ENCODE peak calls at places on chromosomes 2 and 18, in seven cellular contexts. M, B, J, T, H, Z and N are unnamed samples.

GRCh38 chr2:38750011-38750792 is 959 bp downstream of the SRSF7 start:
- DNase-seq in M (no peak), B (no peak), J (no peak), T (peak), H (no peak), Z (peak), N (peak)

GRCh38 chr18:60740313-60740712 is 367.7 kb upstream of the MC4R start:
- DNase-seq in M (peak), B (no peak), J (no peak), T (no peak), H (no peak), Z (no peak), N (no peak)

GRCh38 chr18:3135536-3135935 is 84.2 kb downstream of the MYOM1 start:
- DNase-seq in M (no peak), B (no peak), J (no peak), T (no peak), H (no peak), Z (no peak), N (no peak)

GRCh38 chr2:53407363-53408080 is 360.1 kb upstream of the CHAC2 start:
- DNase-seq in M (no peak), B (no peak), J (no peak), T (no peak), H (no peak), Z (no peak), N (no peak)

GRCh38 chr2:109554758-109555157 is 59.0 kb downstream of the SEPTIN10 start:
- DNase-seq in M (no peak), B (no peak), J (no peak), T (no peak), H (no peak), Z (no peak), N (no peak)

GRCh38 chr18:74597662-74598349 is at the start of gene ZNF407:
- DNase-seq in M (peak), B (peak), J (peak), T (peak), H (peak), Z (peak), N (peak)

GRCh38 chr18:33870059-33870458 is 292.0 kb downstream of the ASXL3 start:
- DNase-seq in M (peak), B (no peak), J (no peak), T (no peak), H (no peak), Z (no peak), N (no peak)

GRCh38 chr18:13797157-13797611 is 26.8 kb upstream of the MC5R start:
- DNase-seq in M (no peak), B (no peak), J (no peak), T (no peak), H (no peak), Z (no peak), N (no peak)

GRCh38 chr2:207219716-207220414 is 54.1 kb upstream of the KLF7 start:
- DNase-seq in M (peak), B (no peak), J (no peak), T (no peak), H (no peak), Z (no peak), N (no peak)

GRCh38 chr2:181106789-181107418 is 126.5 kb downstream of the UBE2E3 start:
- DNase-seq in M (peak), B (peak), J (peak), T (peak), H (peak), Z (no peak), N (peak)

GRCh38 chr2:218529990-218530389 is 38.2 kb downstream of the USP37 start:
- DNase-seq in M (no peak), B (no peak), J (no peak), T (no peak), H (no peak), Z (no peak), N (no peak)

GRCh38 chr18:58178476-58178875 is 134.4 kb downstream of the NEDD4L start:
- DNase-seq in M (no peak), B (no peak), J (no peak), T (no peak), H (no peak), Z (no peak), N (no peak)

GRCh38 chr2:240129311-240129710 is 6.8 kb downstream of the COPS9 start:
- DNase-seq in M (no peak), B (no peak), J (no peak), T (no peak), H (no peak), Z (no peak), N (no peak)

GRCh38 chr18:79200546-79201268 is 131.5 kb downstream of the ATP9B start:
- DNase-seq in M (peak), B (no peak), J (no peak), T (peak), H (no peak), Z (peak), N (peak)

GRCh38 chr2:16167471-16168426 is 227.4 kb downstream of the MYCN start:
- DNase-seq in M (peak), B (no peak), J (no peak), T (peak), H (no peak), Z (no peak), N (no peak)

GRCh38 chr2:48207201-48207641 is 300.9 kb upstream of the FBXO11 start:
- DNase-seq in M (peak), B (no peak), J (no peak), T (no peak), H (no peak), Z (no peak), N (no peak)

GRCh38 chr2:194443926-194444325 is 1213.1 kb upstream of the SLC39A10 start:
- DNase-seq in M (no peak), B (no peak), J (no peak), T (no peak), H (no peak), Z (no peak), N (no peak)

GRCh38 chr2:217672472-217672871 is 330.3 kb downstream of the TNS1 start:
- DNase-seq in M (no peak), B (no peak), J (no peak), T (no peak), H (no peak), Z (no peak), N (no peak)

GRCh38 chr2:120005834-120006521 is 6.9 kb upstream of the EPB41L5 start:
- DNase-seq in M (no peak), B (peak), J (no peak), T (peak), H (no peak), Z (no peak), N (no peak)

GRCh38 chr2:24456610-24457556 is 34.2 kb upstream of the NCOA1 start:
- DNase-seq in M (no peak), B (no peak), J (peak), T (peak), H (no peak), Z (no peak), N (no peak)

GRCh38 chr2:12300927-12301326 is 415.8 kb upstream of the TRIB2 start:
- DNase-seq in M (no peak), B (no peak), J (no peak), T (no peak), H (no peak), Z (no peak), N (no peak)

GRCh38 chr2:69154031-69154430 is 141.1 kb downstream of the ANTXR1 start:
- DNase-seq in M (no peak), B (no peak), J (no peak), T (no peak), H (no peak), Z (no peak), N (no peak)

GRCh38 chr2:36618381-36618780 is 20.4 kb upstream of the FEZ2 start:
- DNase-seq in M (peak), B (peak), J (peak), T (peak), H (peak), Z (peak), N (peak)

GRCh38 chr2:239456940-239457339 is 56.1 kb upstream of the HDAC4 start:
- DNase-seq in M (no peak), B (no peak), J (no peak), T (no peak), H (no peak), Z (no peak), N (no peak)

GRCh38 chr2:12720181-12720580 is 3.4 kb downstream of the TRIB2 start:
- DNase-seq in M (no peak), B (no peak), J (no peak), T (no peak), H (no peak), Z (no peak), N (no peak)

GRCh38 chr2:41775381-41776025 is 272.3 kb upstream of the PKDCC start:
- DNase-seq in M (no peak), B (no peak), J (no peak), T (no peak), H (no peak), Z (no peak), N (no peak)

GRCh38 chr2:69754633-69755032 is 12.7 kb downstream of the ANXA4 start:
- DNase-seq in M (no peak), B (no peak), J (no peak), T (no peak), H (no peak), Z (no peak), N (no peak)

GRCh38 chr2:38690499-38691420 is 24.8 kb downstream of the GALM start:
- DNase-seq in M (no peak), B (no peak), J (peak), T (peak), H (peak), Z (peak), N (no peak)

GRCh38 chr18:37402735-37403099 is 162.9 kb downstream of the CELF4 start:
- DNase-seq in M (no peak), B (no peak), J (no peak), T (no peak), H (no peak), Z (no peak), N (no peak)

GRCh38 chr2:661215-661635 is 16.0 kb downstream of the TMEM18 start:
- DNase-seq in M (no peak), B (no peak), J (no peak), T (no peak), H (no peak), Z (no peak), N (no peak)

GRCh38 chr18:77822552-77823138 is 573.0 kb downstream of the GALR1 start:
- DNase-seq in M (no peak), B (no peak), J (no peak), T (no peak), H (no peak), Z (no peak), N (no peak)

GRCh38 chr2:71710805-71711469 is 257.6 kb downstream of the DYSF start:
- DNase-seq in M (no peak), B (no peak), J (no peak), T (no peak), H (no peak), Z (peak), N (no peak)

GRCh38 chr18:22705328-22705727 is 227.8 kb upstream of the RBBP8 start:
- DNase-seq in M (no peak), B (no peak), J (peak), T (no peak), H (no peak), Z (no peak), N (no peak)

GRCh38 chr18:59695551-59695950 is 1.7 kb downstream of the CCBE1 start:
- DNase-seq in M (no peak), B (no peak), J (no peak), T (no peak), H (no peak), Z (no peak), N (no peak)

GRCh38 chr2:217842038-217842437 is 160.8 kb downstream of the TNS1 start:
- DNase-seq in M (no peak), B (no peak), J (no peak), T (no peak), H (no peak), Z (no peak), N (no peak)

GRCh38 chr2:71617266-71617665 is 163.9 kb downstream of the DYSF start:
- DNase-seq in M (no peak), B (no peak), J (no peak), T (no peak), H (no peak), Z (no peak), N (no peak)

GRCh38 chr2:201403904-201404303 is 46.8 kb upstream of the FLACC1 start:
- DNase-seq in M (no peak), B (no peak), J (no peak), T (no peak), H (no peak), Z (no peak), N (no peak)

GRCh38 chr2:203892207-203892606 is 24.6 kb downstream of the CTLA4 start:
- DNase-seq in M (peak), B (no peak), J (no peak), T (no peak), H (no peak), Z (no peak), N (no peak)

GRCh38 chr18:61750840-61751668 is 141.8 kb downstream of the RNF152 start:
- DNase-seq in M (no peak), B (no peak), J (no peak), T (no peak), H (no peak), Z (no peak), N (no peak)

GRCh38 chr2:188117706-188118105 is 174.0 kb upstream of the GULP1 start:
- DNase-seq in M (no peak), B (no peak), J (no peak), T (no peak), H (no peak), Z (no peak), N (no peak)
- TF ChIP-seq REST in M (no peak), B (no peak), J (no peak), T (no peak), H (no peak), Z (no peak), N (no peak)

GRCh38 chr2:130846686-130847375 is 10.1 kb downstream of the ARHGEF4 start:
- DNase-seq in M (no peak), B (no peak), J (no peak), T (no peak), H (no peak), Z (no peak), N (no peak)
- TF ChIP-seq REST in M (no peak), B (no peak), J (no peak), T (no peak), H (no peak), Z (no peak), N (no peak)

DNA sequence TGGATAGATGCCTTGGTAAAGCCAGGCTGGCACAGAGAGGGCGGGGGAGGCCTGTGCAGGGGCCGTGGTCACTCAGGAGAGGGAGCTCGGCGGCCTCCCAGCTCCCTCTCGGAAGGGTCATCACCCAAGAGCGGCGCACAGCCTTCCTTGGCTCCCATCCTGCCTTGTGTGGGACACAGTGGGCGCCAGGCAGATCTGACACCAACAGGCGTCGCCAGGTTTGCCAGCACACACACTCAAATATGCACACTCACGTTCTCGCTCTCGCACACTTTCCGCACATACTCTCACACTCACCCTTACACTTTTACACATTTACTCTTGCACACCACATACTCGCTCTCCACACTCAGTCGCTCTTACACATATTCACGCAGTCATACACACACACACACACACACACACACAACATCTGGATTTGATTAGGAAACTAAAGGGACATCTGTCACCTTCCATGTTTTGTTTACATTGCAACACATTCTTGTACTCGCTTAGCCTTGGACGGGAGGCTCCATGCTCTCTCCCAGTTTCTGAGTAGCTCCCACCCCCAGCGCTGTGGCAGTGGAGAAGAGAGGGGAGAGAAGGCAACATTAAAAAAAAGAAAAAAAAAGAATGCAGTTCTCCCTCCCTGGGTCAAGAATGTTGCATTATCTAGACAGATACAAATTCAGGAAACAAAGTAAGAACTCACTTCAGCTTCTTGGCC is 10.5 kb downstream of the CHMP1B start:
- DNase-seq in M (no peak), B (no peak), J (no peak), T (no peak), H (no peak), Z (no peak), N (no peak)
- TF ChIP-seq REST in M (no peak), B (no peak), J (no peak), T (no peak), H (no peak), Z (no peak), N (no peak)

GRCh38 chr2:134677866-134678774 is 40.7 kb downstream of the TMEM163 start:
- DNase-seq in M (peak), B (no peak), J (no peak), T (no peak), H (no peak), Z (no peak), N (no peak)

GRCh38 chr2:134676960-134677359 is 41.8 kb downstream of the TMEM163 start:
- DNase-seq in M (no peak), B (no peak), J (no peak), T (no peak), H (no peak), Z (no peak), N (no peak)

GRCh38 chr2:134679294-134679693 is 39.5 kb downstream of the TMEM163 start:
- DNase-seq in M (no peak), B (no peak), J (no peak), T (no peak), H (no peak), Z (no peak), N (no peak)

GRCh38 chr2:134681201-134681600 is 37.6 kb downstream of the TMEM163 start:
- DNase-seq in M (no peak), B (no peak), J (no peak), T (no peak), H (no peak), Z (no peak), N (no peak)

DNA sequence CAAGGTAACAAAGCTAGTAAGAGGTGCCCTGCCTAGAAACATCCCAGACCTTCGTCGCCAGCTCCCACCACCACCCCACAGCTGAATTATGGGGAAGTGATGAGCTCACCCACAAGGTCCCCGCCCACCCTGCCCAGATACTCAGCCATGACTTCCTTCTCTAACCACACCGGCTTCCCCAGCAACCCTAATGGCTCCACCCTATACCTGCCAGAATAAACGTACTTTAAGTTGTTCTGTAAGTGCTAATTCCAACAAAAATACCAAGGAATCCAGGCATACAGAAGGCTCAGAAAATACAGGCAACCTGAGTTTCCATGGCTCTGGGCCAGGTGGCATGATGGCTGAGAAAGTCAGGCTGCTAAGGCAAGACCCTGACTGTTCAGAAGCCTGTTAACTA is 39.1 kb downstream of the TMEM163 start:
- DNase-seq in M (no peak), B (no peak), J (no peak), T (peak), H (no peak), Z (no peak), N (peak)
- TF ChIP-seq REST in M (no peak), B (no peak), J (no peak), T (no peak), H (no peak), Z (no peak), N (no peak)

GRCh38 chr2:209095432-209095831 is 328.4 kb upstream of the MAP2 start:
- DNase-seq in M (no peak), B (no peak), J (no peak), T (no peak), H (no peak), Z (no peak), N (no peak)

GRCh38 chr2:209094221-209094620 is 329.6 kb upstream of the MAP2 start:
- DNase-seq in M (no peak), B (no peak), J (no peak), T (no peak), H (no peak), Z (no peak), N (no peak)

GRCh38 chr2:209086761-209087160 is 337.1 kb upstream of the MAP2 start:
- DNase-seq in M (no peak), B (no peak), J (no peak), T (no peak), H (no peak), Z (no peak), N (no peak)

GRCh38 chr2:209091026-209091425 is 332.8 kb upstream of the MAP2 start:
- DNase-seq in M (no peak), B (no peak), J (no peak), T (no peak), H (no peak), Z (no peak), N (no peak)
- TF ChIP-seq REST in M (no peak), B (no peak), J (no peak), T (no peak), H (no peak), Z (no peak), N (no peak)

DNA sequence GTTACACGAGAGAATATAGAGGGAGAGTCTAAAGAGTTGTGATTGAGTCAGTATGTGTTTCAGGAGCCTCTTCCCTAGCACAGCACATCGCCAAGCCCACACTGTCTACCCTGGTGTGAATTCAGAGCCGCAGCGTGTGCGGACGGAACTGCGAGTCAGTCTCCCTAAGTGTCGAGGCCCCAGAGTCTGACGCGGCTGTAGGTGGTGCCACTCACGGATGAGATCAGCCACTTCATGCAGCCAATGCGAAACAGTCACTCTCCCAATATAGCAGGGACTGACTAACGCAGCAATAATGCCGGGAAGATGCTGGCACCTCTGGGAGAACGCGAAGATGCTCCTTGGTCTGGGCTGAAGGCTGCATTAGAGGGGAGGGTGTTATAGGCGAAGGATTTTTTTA is 587.3 kb upstream of the ID2 start:
- DNase-seq in M (peak), B (no peak), J (no peak), T (no peak), H (no peak), Z (no peak), N (no peak)
- TF ChIP-seq REST in M (no peak), B (no peak), J (no peak), T (no peak), H (no peak), Z (no peak), N (no peak)

GRCh38 chr2:88261725-88262124 is 91.6 kb downstream of the THNSL2 start:
- DNase-seq in M (no peak), B (no peak), J (no peak), T (no peak), H (no peak), Z (no peak), N (no peak)

GRCh38 chr2:88265352-88265960 is 95.3 kb downstream of the THNSL2 start:
- DNase-seq in M (no peak), B (peak), J (peak), T (peak), H (peak), Z (no peak), N (peak)

GRCh38 chr2:88269832-88270231 is 99.7 kb downstream of the THNSL2 start:
- DNase-seq in M (no peak), B (no peak), J (no peak), T (no peak), H (no peak), Z (no peak), N (no peak)

GRCh38 chr2:88258208-88258607 is 88.1 kb downstream of the THNSL2 start:
- DNase-seq in M (peak), B (no peak), J (no peak), T (no peak), H (no peak), Z (no peak), N (no peak)

DNA sequence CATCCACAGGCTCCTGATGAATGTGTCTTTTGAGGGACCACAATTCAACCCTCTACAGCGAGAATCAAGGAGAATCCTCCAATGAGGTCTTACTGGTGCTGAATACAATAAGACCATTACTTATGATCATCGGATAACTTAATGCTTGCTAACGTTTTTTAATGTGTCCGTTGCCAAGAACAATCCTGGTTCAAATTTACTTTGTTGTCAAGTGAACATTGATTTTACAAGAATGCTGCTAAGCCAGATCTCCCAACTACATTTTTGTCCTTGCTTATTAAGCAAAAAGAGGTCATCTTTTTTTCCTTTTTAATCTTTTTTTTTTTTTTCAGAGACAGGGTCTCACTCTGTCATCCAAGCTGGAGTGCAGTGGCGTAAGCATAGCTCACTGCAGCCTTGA is 93.7 kb downstream of the THNSL2 start:
- DNase-seq in M (no peak), B (no peak), J (no peak), T (no peak), H (no peak), Z (no peak), N (no peak)
- TF ChIP-seq REST in M (no peak), B (no peak), J (no peak), T (no peak), H (no peak), Z (no peak), N (no peak)

GRCh38 chr2:118470297-118470696 is 377.2 kb downstream of the EN1 start:
- DNase-seq in M (no peak), B (no peak), J (no peak), T (no peak), H (no peak), Z (no peak), N (no peak)
- TF ChIP-seq REST in M (no peak), B (no peak), J (no peak), T (no peak), H (no peak), Z (no peak), N (no peak)